ENCODE peak calls at places on chromosomes 11 and 22, in seven cellular contexts. E, K, B, Y, M, I and N are unnamed samples. For H3K27me3, the result is how much of the 10 kb centered on the place peaks cover.

GRCh38 chr22:22879675-22880029 is 8.0 kb upstream of the IGLL5 start:
- DNase-seq in E (no peak), K (no peak), B (no peak), Y (no peak), M (no peak), I (no peak), N (no peak)

GRCh38 chr22:45544588-45545170 is 42.0 kb downstream of the FBLN1 start:
- DNase-seq in E (no peak), K (no peak), B (no peak), Y (no peak), M (no peak), I (no peak), N (no peak)

GRCh38 chr11:45982656-45983470 is 60.4 kb downstream of the LARGE2 start:
- DNase-seq in E (no peak), K (peak), B (no peak), Y (peak), M (no peak), I (peak), N (no peak)

GRCh38 chr11:18721576-18722292 is 4.3 kb downstream of the IGSF22 start:
- DNase-seq in E (peak), K (peak), B (peak), Y (no peak), M (peak), I (peak), N (peak)

GRCh38 chr11:64597671-64598101 is 6.7 kb downstream of the SLC22A12 start:
- DNase-seq in E (no peak), K (no peak), B (no peak), Y (peak), M (no peak), I (no peak), N (no peak)

GRCh38 chr11:60912223-60912850 is 1.6 kb upstream of the TMEM109 start:
- DNase-seq in E (no peak), K (no peak), B (peak), Y (no peak), M (no peak), I (no peak), N (no peak)

GRCh38 chr11:61828629-61829407 is 718 bp downstream of the FADS2 start:
- DNase-seq in E (peak), K (no peak), B (no peak), Y (peak), M (peak), I (peak), N (peak)

GRCh38 chr11:85756401-85757200 is 54.3 kb downstream of the SYTL2 start:
- DNase-seq in E (no peak), K (no peak), B (peak), Y (no peak), M (peak), I (no peak), N (peak)

GRCh38 chr11:110190885-110191284 is 97.7 kb downstream of the ZC3H12C start:
- DNase-seq in E (no peak), K (no peak), B (no peak), Y (no peak), M (no peak), I (no peak), N (no peak)

GRCh38 chr11:99988105-99988907 is 698.8 kb upstream of the ARHGAP42 start:
- DNase-seq in E (no peak), K (no peak), B (no peak), Y (no peak), M (no peak), I (no peak), N (no peak)

GRCh38 chr11:19344661-19345518 is 104.1 kb upstream of the E2F8 start:
- DNase-seq in E (no peak), K (peak), B (no peak), Y (peak), M (peak), I (peak), N (no peak)

GRCh38 chr11:8811571-8811970 is 99.4 kb upstream of the AKIP1 start:
- DNase-seq in E (no peak), K (no peak), B (no peak), Y (no peak), M (no peak), I (no peak), N (no peak)

GRCh38 chr11:121930004-121930965 is 185.7 kb downstream of the BLID start:
- DNase-seq in E (peak), K (no peak), B (no peak), Y (no peak), M (no peak), I (no peak), N (no peak)

GRCh38 chr11:130141561-130142341 is 17.8 kb upstream of the ST14 start:
- DNase-seq in E (no peak), K (no peak), B (no peak), Y (no peak), M (no peak), I (no peak), N (no peak)

GRCh38 chr11:8776209-8776608 is 93.6 kb downstream of the RPL27A start:
- DNase-seq in E (no peak), K (no peak), B (no peak), Y (no peak), M (no peak), I (no peak), N (no peak)

GRCh38 chr11:33478111-33478573 is 221.0 kb downstream of the HIPK3 start:
- DNase-seq in E (no peak), K (no peak), B (no peak), Y (no peak), M (no peak), I (peak), N (peak)

GRCh38 chr22:36641902-36642640 is 61.5 kb downstream of the CACNG2 start:
- DNase-seq in E (no peak), K (no peak), B (no peak), Y (no peak), M (peak), I (no peak), N (no peak)

GRCh38 chr22:27074016-27074415 is 416.6 kb downstream of the MIAT start:
- DNase-seq in E (no peak), K (no peak), B (no peak), Y (no peak), M (no peak), I (no peak), N (no peak)

GRCh38 chr11:63765688-63766241 is 2.8 kb downstream of the ZFTA start:
- DNase-seq in E (no peak), K (no peak), B (no peak), Y (no peak), M (no peak), I (no peak), N (no peak)

GRCh38 chr11:32008879-32009548 is 81.9 kb upstream of the RCN1 start:
- DNase-seq in E (no peak), K (no peak), B (no peak), Y (no peak), M (no peak), I (no peak), N (no peak)

GRCh38 chr22:24554316-24555159 is at the start of gene GUCD1:
- DNase-seq in E (no peak), K (no peak), B (no peak), Y (peak), M (peak), I (peak), N (no peak)

GRCh38 chr22:32355760-32356159 is 1.9 kb upstream of the RFPL3 start:
- DNase-seq in E (no peak), K (peak), B (no peak), Y (no peak), M (peak), I (peak), N (peak)

GRCh38 chr22:22085702-22086500 is 103.3 kb upstream of the TOP3B start:
- DNase-seq in E (peak), K (no peak), B (no peak), Y (no peak), M (peak), I (no peak), N (no peak)

GRCh38 chr22:32761251-32761903 is 40.1 kb upstream of the TIMP3 start:
- DNase-seq in E (no peak), K (no peak), B (no peak), Y (peak), M (no peak), I (no peak), N (no peak)

GRCh38 chr11:123531325-123531724 is 101.3 kb downstream of the GRAMD1B start:
- DNase-seq in E (no peak), K (no peak), B (no peak), Y (no peak), M (peak), I (no peak), N (peak)

GRCh38 chr22:29689872-29690213 is 30.0 kb upstream of the CABP7 start:
- DNase-seq in E (no peak), K (no peak), B (no peak), Y (peak), M (peak), I (peak), N (peak)

GRCh38 chr11:58905141-58905715 is 34.1 kb upstream of the GLYATL1 start:
- DNase-seq in E (peak), K (no peak), B (no peak), Y (peak), M (peak), I (peak), N (no peak)

GRCh38 chr11:4697583-4697982 is at the start of gene OR51E2:
- DNase-seq in E (no peak), K (no peak), B (no peak), Y (no peak), M (no peak), I (no peak), N (no peak)

GRCh38 chr11:101215069-101215468 is 85.5 kb upstream of the PGR start:
- DNase-seq in E (no peak), K (no peak), B (no peak), Y (no peak), M (peak), I (no peak), N (no peak)

GRCh38 chr11:120197977-120198376 is 12.9 kb upstream of the OAF start:
- DNase-seq in E (no peak), K (no peak), B (no peak), Y (peak), M (no peak), I (no peak), N (no peak)
- H3K27me3 ChIP-seq in E (under half), K (under half), B (under half), Y (under half), M (under half), I (under half), N (under half)

GRCh38 chr22:20291249-20291586 is 23.1 kb upstream of the RTN4R start:
- DNase-seq in E (no peak), K (no peak), B (no peak), Y (no peak), M (no peak), I (no peak), N (no peak)

GRCh38 chr22:20292108-20292507 is 24.0 kb upstream of the RTN4R start:
- DNase-seq in E (no peak), K (no peak), B (no peak), Y (no peak), M (no peak), I (no peak), N (no peak)

GRCh38 chr22:20290578-20291248 is 22.6 kb upstream of the RTN4R start:
- DNase-seq in E (no peak), K (no peak), B (no peak), Y (no peak), M (no peak), I (no peak), N (no peak)

GRCh38 chr22:20291604-20292063 is 23.5 kb upstream of the RTN4R start:
- DNase-seq in E (no peak), K (no peak), B (no peak), Y (no peak), M (no peak), I (no peak), N (no peak)

DNA sequence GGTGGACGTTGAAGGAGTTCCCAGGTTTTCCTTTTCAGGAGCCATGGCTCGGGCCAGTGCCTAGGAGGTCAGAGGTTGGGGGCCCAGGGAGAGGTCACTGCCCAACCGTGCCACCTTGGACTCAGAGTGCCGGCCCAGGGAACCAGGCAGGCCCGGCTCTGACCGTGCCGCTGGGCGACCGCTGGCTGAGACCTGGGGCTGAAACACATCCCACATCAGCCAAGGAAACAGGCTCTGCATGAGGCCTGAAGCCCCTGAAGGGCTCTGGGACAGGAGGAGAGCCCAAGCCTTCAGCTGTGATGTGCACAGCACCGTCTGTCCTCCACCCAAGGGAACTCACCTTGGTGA is 21.9 kb upstream of the RTN4R start:
- DNase-seq in E (no peak), K (no peak), B (no peak), Y (no peak), M (no peak), I (no peak), N (no peak)
- H3K27ac ChIP-seq in E (no peak), K (no peak), B (no peak), Y (no peak), M (no peak), I (no peak), N (no peak)

GRCh38 chr11:441043-441417 is 781 bp downstream of the ANO9 start:
- DNase-seq in E (no peak), K (no peak), B (no peak), Y (no peak), M (no peak), I (no peak), N (peak)

GRCh38 chr11:442611-443081 is 835 bp upstream of the ANO9 start:
- DNase-seq in E (no peak), K (no peak), B (no peak), Y (no peak), M (no peak), I (no peak), N (no peak)

GRCh38 chr11:443542-444199 is 1.9 kb upstream of the ANO9 start:
- DNase-seq in E (no peak), K (no peak), B (no peak), Y (no peak), M (peak), I (no peak), N (peak)

GRCh38 chr11:440065-441042 is 1.5 kb downstream of the ANO9 start:
- DNase-seq in E (no peak), K (no peak), B (no peak), Y (peak), M (no peak), I (no peak), N (peak)

GRCh38 chr11:441418-442274 is at the start of gene ANO9:
- DNase-seq in E (no peak), K (no peak), B (peak), Y (no peak), M (peak), I (peak), N (peak)
- H3K4me3 ChIP-seq in E (no peak), K (peak), B (peak), Y (no peak), M (peak), I (no peak), N (peak)

GRCh38 chr22:38446018-38446601 is 8.9 kb downstream of the KCNJ4 start:
- DNase-seq in E (no peak), K (no peak), B (no peak), Y (no peak), M (no peak), I (no peak), N (no peak)
- H3K27me3 ChIP-seq in E (under half), K (under half), B (under half), Y (under half), M (under half), I (under half), N (under half)

DNA sequence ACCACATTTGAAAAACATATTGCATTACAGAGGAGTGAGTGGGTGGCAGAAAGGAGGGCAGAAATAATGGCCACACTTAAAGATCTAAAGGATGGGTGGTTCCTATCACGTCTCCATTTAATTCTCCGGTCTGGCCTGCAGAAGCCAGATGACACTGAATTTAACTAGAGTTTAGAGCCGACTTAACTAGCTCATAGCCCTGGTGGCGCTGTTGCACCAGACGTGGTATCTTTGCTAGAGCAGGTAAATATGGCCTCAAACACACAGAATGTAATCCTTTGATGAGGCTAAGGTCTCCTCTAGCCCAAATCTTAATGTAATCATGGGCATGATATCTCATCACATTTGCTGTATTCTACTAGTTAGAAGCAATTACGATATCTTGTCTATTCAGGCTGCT is 51.5 kb upstream of the GAL start:
- DNase-seq in E (no peak), K (peak), B (peak), Y (no peak), M (peak), I (peak), N (peak)
- H3K27ac ChIP-seq in E (no peak), K (no peak), B (no peak), Y (no peak), M (no peak), I (no peak), N (no peak)

GRCh38 chr11:66287256-66288137 is 1.4 kb downstream of the YIF1A start:
- DNase-seq in E (no peak), K (no peak), B (no peak), Y (no peak), M (no peak), I (no peak), N (no peak)

GRCh38 chr11:66289548-66290331 is 797 bp upstream of the YIF1A start:
- DNase-seq in E (no peak), K (no peak), B (no peak), Y (peak), M (peak), I (no peak), N (no peak)

GRCh38 chr11:66290332-66290629 is 1.3 kb upstream of the YIF1A start:
- DNase-seq in E (no peak), K (no peak), B (no peak), Y (no peak), M (no peak), I (no peak), N (no peak)

GRCh38 chr11:66288138-66288865 is 641 bp downstream of the YIF1A start:
- DNase-seq in E (no peak), K (no peak), B (no peak), Y (no peak), M (peak), I (no peak), N (peak)

GRCh38 chr11:66288866-66289547 is at the start of gene YIF1A:
- DNase-seq in E (peak), K (peak), B (peak), Y (peak), M (peak), I (peak), N (peak)
- H3K4me3 ChIP-seq in E (peak), K (peak), B (peak), Y (peak), M (peak), I (peak), N (peak)

GRCh38 chr11:13963949-13964770 is 1.6 kb downstream of the SPON1 start:
- DNase-seq in E (no peak), K (no peak), B (no peak), Y (peak), M (peak), I (no peak), N (peak)
- H3K27me3 ChIP-seq in E (under half), K (under half), B (under half), Y (half or more), M (under half), I (under half), N (under half)

GRCh38 chr22:40335358-40335757 is 10.9 kb upstream of the ADSL start:
- DNase-seq in E (no peak), K (no peak), B (no peak), Y (no peak), M (no peak), I (no peak), N (no peak)

GRCh38 chr22:40334899-40335298 is 11.4 kb upstream of the ADSL start:
- DNase-seq in E (no peak), K (no peak), B (peak), Y (no peak), M (no peak), I (no peak), N (no peak)

GRCh38 chr22:40341604-40342003 is 4.7 kb upstream of the ADSL start:
- DNase-seq in E (no peak), K (no peak), B (no peak), Y (no peak), M (no peak), I (no peak), N (no peak)

GRCh38 chr22:40342521-40342920 is 3.8 kb upstream of the ADSL start:
- DNase-seq in E (no peak), K (no peak), B (no peak), Y (no peak), M (no peak), I (no peak), N (no peak)

DNA sequence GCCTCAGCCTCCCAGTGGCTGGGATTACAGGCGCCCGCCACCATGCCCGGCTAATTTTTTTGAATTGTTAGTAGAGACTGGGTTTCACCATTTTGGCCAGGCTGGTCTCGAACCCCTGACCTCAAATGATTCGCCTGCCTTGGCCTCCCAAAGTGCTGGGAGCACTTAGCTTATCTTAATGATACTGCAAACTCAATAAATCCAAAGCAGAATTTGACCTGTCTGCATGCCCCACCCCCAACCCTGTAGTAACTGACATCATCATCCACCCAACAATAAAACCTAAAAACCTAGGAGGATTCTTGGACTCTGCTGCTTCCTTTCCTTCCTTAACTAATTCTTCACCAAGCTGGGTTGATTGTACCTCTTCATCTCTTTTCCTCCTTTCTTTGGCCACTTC is 6.3 kb upstream of the ADSL start:
- DNase-seq in E (no peak), K (no peak), B (no peak), Y (no peak), M (no peak), I (no peak), N (peak)
- H3K27ac ChIP-seq in E (no peak), K (no peak), B (no peak), Y (no peak), M (no peak), I (no peak), N (no peak)

GRCh38 chr11:124751391-124751740 is 689 bp downstream of the VSIG2 start:
- DNase-seq in E (no peak), K (no peak), B (no peak), Y (no peak), M (no peak), I (no peak), N (no peak)

GRCh38 chr11:124753207-124753606 is 1.2 kb upstream of the VSIG2 start:
- DNase-seq in E (no peak), K (no peak), B (no peak), Y (no peak), M (no peak), I (no peak), N (no peak)

GRCh38 chr11:124751741-124752470 is at the start of gene VSIG2:
- DNase-seq in E (no peak), K (no peak), B (no peak), Y (no peak), M (no peak), I (no peak), N (no peak)

GRCh38 chr11:124753624-124754023 is 1.6 kb upstream of the VSIG2 start:
- DNase-seq in E (no peak), K (no peak), B (no peak), Y (no peak), M (no peak), I (no peak), N (no peak)

GRCh38 chr11:124752471-124753100 is 531 bp upstream of the VSIG2 start:
- DNase-seq in E (no peak), K (no peak), B (no peak), Y (no peak), M (no peak), I (no peak), N (no peak)
- H3K4me3 ChIP-seq in E (no peak), K (no peak), B (no peak), Y (no peak), M (no peak), I (no peak), N (no peak)